ENCODE peak calls at places on chromosomes 1 and 21, in four cellular contexts. T, R, N and W are unnamed samples.

GRCh38 chr1:43536864-43537358 is 6.2 kb downstream of the PTPRF start:
- DNase-seq in T (no peak), R (no peak), N (no peak), W (no peak)

GRCh38 chr1:8706995-8707396 is 110.4 kb downstream of the RERE start:
- DNase-seq in T (no peak), R (no peak), N (no peak), W (no peak)

GRCh38 chr1:175687699-175688098 is 55.7 kb downstream of the TNR start:
- DNase-seq in T (no peak), R (no peak), N (no peak), W (no peak)

GRCh38 chr1:29563571-29563970 is 327.2 kb downstream of the PTPRU start:
- DNase-seq in T (peak; percentile 17), R (no peak), N (no peak), W (no peak)

GRCh38 chr1:54275349-54275748 is 75.4 kb downstream of the MRPL37 start:
- DNase-seq in T (no peak), R (no peak), N (no peak), W (no peak)

GRCh38 chr1:231808990-231809389 is 182.4 kb downstream of the DISC1 start:
- DNase-seq in T (no peak), R (no peak), N (no peak), W (no peak)

GRCh38 chr1:55375617-55376258 is 160.6 kb upstream of the USP24 start:
- DNase-seq in T (peak; percentile 70), R (no peak), N (peak; percentile 28), W (peak; percentile 31)

GRCh38 chr1:117631361-117631760 is 25.5 kb downstream of the TENT5C start:
- DNase-seq in T (no peak), R (no peak), N (no peak), W (no peak)

GRCh38 chr21:45304161-45304830 is 16.6 kb upstream of the POFUT2 start:
- DNase-seq in T (no peak), R (no peak), N (no peak), W (no peak)

GRCh38 chr1:145884675-145885074 is 991 bp downstream of the ANKRD35 start:
- DNase-seq in T (no peak), R (no peak), N (no peak), W (no peak)

GRCh38 chr1:199335496-199335895 is 692.0 kb upstream of the NR5A2 start:
- DNase-seq in T (no peak), R (no peak), N (no peak), W (no peak)

GRCh38 chr1:13807213-13807612 is 107.2 kb downstream of the PRDM2 start:
- DNase-seq in T (peak; percentile 59), R (no peak), N (no peak), W (peak; percentile 41)

GRCh38 chr1:178151831-178152230 is 57.9 kb downstream of the RASAL2 start:
- DNase-seq in T (no peak), R (no peak), N (no peak), W (no peak)

GRCh38 chr1:238895911-238896310 is 490.5 kb upstream of the CHRM3 start:
- DNase-seq in T (no peak), R (no peak), N (no peak), W (no peak)

GRCh38 chr1:21865943-21866628 is 54.0 kb downstream of the LDLRAD2 start:
- DNase-seq in T (peak; percentile 79), R (peak; percentile 64), N (peak; percentile 86), W (no peak)

GRCh38 chr1:23624440-23624839 is 65.1 kb upstream of the ID3 start:
- DNase-seq in T (no peak), R (no peak), N (no peak), W (no peak)

GRCh38 chr1:206734499-206735142 is 36.0 kb upstream of the IL19 start:
- DNase-seq in T (peak; percentile 79), R (no peak), N (peak; percentile 54), W (no peak)

GRCh38 chr1:192700834-192701271 is 64.9 kb downstream of the RGS13 start:
- DNase-seq in T (no peak), R (no peak), N (no peak), W (no peak)

GRCh38 chr1:246428542-246429308 is 78.4 kb downstream of the SMYD3 start:
- DNase-seq in T (no peak), R (peak; percentile 40), N (no peak), W (peak; percentile 77)

GRCh38 chr21:23986214-23986613 is 1621.1 kb downstream of the MRPL39 start:
- DNase-seq in T (no peak), R (no peak), N (no peak), W (no peak)

GRCh38 chr1:7476861-7477534 is 294.1 kb upstream of the VAMP3 start:
- DNase-seq in T (no peak), R (no peak), N (no peak), W (no peak)

GRCh38 chr1:960371-961131 is at the start of gene KLHL17:
- DNase-seq in T (peak; percentile 85), R (no peak), N (peak; percentile 97), W (peak; percentile 80)

GRCh38 chr21:34825101-34825500 is 156.3 kb downstream of the CLIC6 start:
- DNase-seq in T (no peak), R (no peak), N (no peak), W (no peak)

GRCh38 chr21:20720623-20721022 is 277.6 kb upstream of the NCAM2 start:
- DNase-seq in T (no peak), R (no peak), N (no peak), W (no peak)

GRCh38 chr1:245278846-245279245 is 124.1 kb downstream of the KIF26B start:
- DNase-seq in T (no peak), R (no peak), N (no peak), W (no peak)

GRCh38 chr1:198933506-198933905 is 294.7 kb downstream of the PTPRC start:
- DNase-seq in T (no peak), R (no peak), N (no peak), W (no peak)

GRCh38 chr1:197320991-197321531 is 53.0 kb downstream of the CRB1 start:
- DNase-seq in T (no peak), R (no peak), N (no peak), W (no peak)

GRCh38 chr21:36430841-36431240 is 45.6 kb downstream of the CHAF1B start:
- DNase-seq in T (no peak), R (no peak), N (no peak), W (no peak)

GRCh38 chr1:220516014-220516721 is 11.8 kb upstream of the MARK1 start:
- DNase-seq in T (no peak), R (no peak), N (no peak), W (no peak)

GRCh38 chr1:29825274-29825940 is 589.1 kb downstream of the PTPRU start:
- DNase-seq in T (no peak), R (no peak), N (no peak), W (no peak)

GRCh38 chr1:247448107-247448778 is 9.7 kb downstream of the OR2B11 start:
- DNase-seq in T (peak; percentile 63), R (no peak), N (no peak), W (no peak)

GRCh38 chr1:154324669-154325582 is at the start of gene ATP8B2:
- DNase-seq in T (peak; percentile 83), R (no peak), N (peak; percentile 79), W (peak; percentile 66)

GRCh38 chr1:22154063-22154462 is 11.2 kb upstream of the WNT4 start:
- DNase-seq in T (no peak), R (no peak), N (no peak), W (no peak)

GRCh38 chr1:7574121-7575040 is 196.7 kb upstream of the VAMP3 start:
- DNase-seq in T (no peak), R (no peak), N (no peak), W (no peak)

GRCh38 chr1:156086256-156086662 is 4.0 kb upstream of the MEX3A start:
- DNase-seq in T (no peak), R (no peak), N (no peak), W (no peak)

GRCh38 chr1:68218485-68218884 is 13.8 kb downstream of the WLS start:
- DNase-seq in T (no peak), R (no peak), N (no peak), W (no peak)

GRCh38 chr1:30908446-30908885 is at the start of gene SDC3:
- DNase-seq in T (peak; percentile 85), R (no peak), N (peak; percentile 58), W (no peak)

GRCh38 chr1:182193908-182194550 is 132.5 kb upstream of the ZNF648 start:
- DNase-seq in T (no peak), R (no peak), N (no peak), W (peak; percentile 97)
- TF ChIP-seq POLR2AphosphoS5 in T (no peak), R (no peak), N (no peak), W (peak; percentile 99)

GRCh38 chr1:12552951-12553921 is 64.8 kb downstream of the DHRS3 start:
- DNase-seq in T (no peak), R (no peak), N (no peak), W (no peak)

GRCh38 chr1:12553963-12554362 is 64.0 kb downstream of the DHRS3 start:
- DNase-seq in T (peak; percentile 81), R (no peak), N (no peak), W (no peak)

GRCh38 chr1:12556368-12556930 is 61.6 kb downstream of the DHRS3 start:
- DNase-seq in T (no peak), R (no peak), N (no peak), W (no peak)

GRCh38 chr1:12555411-12556367 is 62.3 kb downstream of the DHRS3 start:
- DNase-seq in T (no peak), R (no peak), N (no peak), W (no peak)

GRCh38 chr1:12554521-12555305 is 63.3 kb downstream of the DHRS3 start:
- DNase-seq in T (no peak), R (no peak), N (no peak), W (no peak)
- TF ChIP-seq SPI1 in T (no peak), R (no peak), N (no peak), W (no peak)

GRCh38 chr1:226638608-226639007 is 90.0 kb downstream of the STUM start:
- DNase-seq in T (no peak), R (no peak), N (no peak), W (no peak)
- TF ChIP-seq POLR2AphosphoS5 in T (no peak), R (no peak), N (no peak), W (no peak)

GRCh38 chr1:92480200-92480812 is 6.4 kb downstream of the GFI1 start:
- DNase-seq in T (no peak), R (no peak), N (no peak), W (no peak)

GRCh38 chr1:92480813-92481597 is 5.7 kb downstream of the GFI1 start:
- DNase-seq in T (no peak), R (no peak), N (no peak), W (no peak)

GRCh38 chr1:92482404-92482664 is 4.4 kb downstream of the GFI1 start:
- DNase-seq in T (no peak), R (no peak), N (no peak), W (no peak)

GRCh38 chr1:92482665-92483441 is 3.9 kb downstream of the GFI1 start:
- DNase-seq in T (no peak), R (no peak), N (peak; percentile 42), W (no peak)

DNA sequence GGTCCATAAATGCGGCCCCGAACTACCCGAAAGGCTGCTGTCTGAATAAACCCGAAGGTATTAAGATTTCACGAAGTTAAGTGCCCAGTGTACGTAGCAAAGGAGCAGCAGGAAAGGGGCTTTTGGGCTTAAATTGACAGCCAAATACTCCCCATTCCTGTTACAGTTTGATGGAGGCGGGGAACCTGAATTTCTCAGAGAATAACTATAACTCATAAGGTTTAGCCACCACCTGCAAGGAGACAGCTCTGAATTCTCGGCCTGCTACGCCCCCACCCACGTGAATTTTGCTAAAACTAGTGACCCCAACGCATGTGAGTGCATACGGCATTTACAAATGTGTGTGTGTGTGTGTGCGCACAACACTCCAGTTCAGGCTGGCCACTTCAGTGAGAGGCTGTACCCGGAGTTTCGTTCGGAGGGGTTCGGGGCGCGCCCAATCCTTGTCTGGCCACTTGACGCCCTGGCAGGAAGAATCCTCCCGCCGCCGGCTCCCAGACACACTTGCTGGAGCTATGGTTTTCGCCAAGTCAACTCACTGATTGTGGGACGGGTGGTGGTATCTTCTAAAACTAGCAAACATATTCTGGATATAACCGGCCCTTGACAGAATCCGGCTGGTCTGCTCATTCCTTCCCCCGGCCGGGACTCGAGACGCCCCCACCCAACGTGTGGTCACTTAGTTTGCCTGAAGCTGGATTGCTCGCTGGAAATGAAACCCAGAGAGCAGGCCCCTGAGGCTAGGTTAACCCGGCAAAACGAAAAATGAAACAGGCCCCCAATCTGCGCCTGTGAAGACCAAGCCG is 4.9 kb downstream of the GFI1 start:
- DNase-seq in T (no peak), R (no peak), N (no peak), W (no peak)
- TF ChIP-seq SPI1 in T (no peak), R (no peak), N (no peak), W (no peak)